ENCODE peak calls at places on chromosome 6, in seven cellular contexts. N, R, L, H, O, W and B are unnamed samples. For H3K4me1, the result is how much of the 10 kb centered on the place peaks cover.

GRCh38 chr6:32439708-32440214 is at the start of gene HLA-DRA:
- DNase-seq in L (peak), N (no peak), R (no peak), O (no peak), W (peak), H (no peak), B (peak)

GRCh38 chr6:158409451-158409850 is 97.2 kb downstream of the TULP4 start:
- DNase-seq in O (no peak), L (no peak), W (no peak), H (no peak), R (no peak), N (no peak), B (peak)

GRCh38 chr6:28811873-28812272 is 111.9 kb downstream of the TRIM27 start:
- DNase-seq in W (no peak), N (no peak), L (peak), R (no peak), H (no peak), O (no peak), B (no peak)

GRCh38 chr6:154478021-154478651 is 32.3 kb downstream of the CNKSR3 start:
- DNase-seq in L (no peak), H (peak), W (no peak), R (no peak), O (peak), N (peak), B (no peak)

GRCh38 chr6:48041894-48042293 is 69.1 kb downstream of the PTCHD4 start:
- DNase-seq in W (no peak), O (no peak), H (no peak), L (no peak), R (no peak), N (no peak), B (no peak)

GRCh38 chr6:11999245-11999644 is 12.9 kb upstream of the HIVEP1 start:
- DNase-seq in N (no peak), W (no peak), O (no peak), R (no peak), H (no peak), L (no peak), B (no peak)

GRCh38 chr6:105834548-105834947 is 251.6 kb upstream of the PRDM1 start:
- DNase-seq in O (no peak), N (no peak), R (no peak), H (no peak), W (no peak), L (no peak), B (no peak)

GRCh38 chr6:49522710-49523593 is 23.2 kb downstream of the GLYATL3 start:
- DNase-seq in H (no peak), O (no peak), W (no peak), N (no peak), L (peak), R (peak), B (peak)

GRCh38 chr6:33995046-33995872 is 150.6 kb downstream of the GRM4 start:
- DNase-seq in R (peak), N (no peak), L (peak), O (no peak), W (no peak), H (no peak), B (peak)

GRCh38 chr6:156780117-156780641 is 3.0 kb downstream of the ARID1B start:
- DNase-seq in L (peak), H (no peak), N (peak), O (no peak), W (peak), R (peak), B (peak)

GRCh38 chr6:131657630-131658111 is 20.6 kb downstream of the ENPP3 start:
- DNase-seq in R (no peak), L (no peak), W (no peak), H (no peak), N (no peak), O (no peak), B (no peak)

GRCh38 chr6:127058027-127058426 is 60.4 kb upstream of the RSPO3 start:
- DNase-seq in N (no peak), H (no peak), L (no peak), O (no peak), W (no peak), R (no peak), B (no peak)

GRCh38 chr6:89353702-89354392 is 1.3 kb upstream of the UBE2J1 start:
- DNase-seq in O (no peak), W (no peak), R (no peak), L (no peak), H (no peak), N (no peak), B (no peak)

GRCh38 chr6:132065556-132065955 is 114.4 kb upstream of the CCN2 start:
- DNase-seq in R (no peak), L (no peak), O (no peak), W (no peak), H (no peak), N (no peak), B (no peak)

GRCh38 chr6:5994234-5994998 is 12.3 kb downstream of the NRN1 start:
- DNase-seq in O (no peak), N (no peak), W (no peak), H (no peak), R (no peak), L (no peak), B (no peak)

GRCh38 chr6:100726741-100727140 is 154.4 kb downstream of the ASCC3 start:
- DNase-seq in H (no peak), L (no peak), N (no peak), O (no peak), W (no peak), R (no peak), B (no peak)

GRCh38 chr6:32327103-32327502 is 44.6 kb downstream of the TSBP1 start:
- DNase-seq in R (no peak), H (no peak), O (no peak), L (no peak), N (no peak), W (no peak), B (no peak)

GRCh38 chr6:149859368-149859767 is 4.8 kb downstream of the LRP11 start:
- DNase-seq in H (no peak), R (no peak), L (peak), O (no peak), N (no peak), W (no peak), B (no peak)

GRCh38 chr6:95364016-95364604 is 213.2 kb upstream of the MANEA start:
- DNase-seq in O (no peak), W (no peak), H (no peak), L (no peak), R (no peak), N (no peak), B (peak)

GRCh38 chr6:151962246-151962846 is 154.9 kb downstream of the ESR1 start:
- DNase-seq in H (no peak), O (no peak), N (no peak), L (peak), R (no peak), W (peak), B (no peak)

GRCh38 chr6:11309947-11310665 is 77.6 kb upstream of the NEDD9 start:
- DNase-seq in O (peak), N (no peak), W (no peak), H (no peak), L (no peak), R (no peak), B (no peak)

GRCh38 chr6:138028893-138029292 is 78.3 kb downstream of the PERP start:
- DNase-seq in H (no peak), R (no peak), O (no peak), L (no peak), N (no peak), W (no peak), B (no peak)

GRCh38 chr6:122151066-122151465 is 248.4 kb upstream of the HSF2 start:
- DNase-seq in H (no peak), N (no peak), R (no peak), L (no peak), O (no peak), W (no peak), B (no peak)

GRCh38 chr6:18326980-18327379 is 60.2 kb upstream of the RNF144B start:
- DNase-seq in L (no peak), O (no peak), W (no peak), N (no peak), R (no peak), H (no peak), B (no peak)

GRCh38 chr6:27755768-27756167 is 156.4 kb downstream of the OR2B2 start:
- DNase-seq in N (no peak), R (no peak), H (no peak), O (no peak), W (no peak), L (no peak), B (no peak)

GRCh38 chr6:25278557-25278913 is 639 bp upstream of the CARMIL1 start:
- DNase-seq in W (no peak), N (no peak), H (no peak), R (no peak), L (no peak), O (no peak), B (no peak)

GRCh38 chr6:39231844-39232243 is 2.6 kb upstream of the KCNK5 start:
- DNase-seq in W (no peak), R (no peak), L (no peak), H (no peak), N (no peak), O (no peak), B (no peak)

GRCh38 chr6:159023893-159024292 is 20.9 kb downstream of the TAGAP start:
- DNase-seq in L (no peak), O (no peak), W (no peak), H (no peak), R (no peak), N (no peak), B (no peak)

GRCh38 chr6:136087986-136088385 is 162.1 kb downstream of the MTFR2 start:
- DNase-seq in O (no peak), W (no peak), H (no peak), L (no peak), R (no peak), N (no peak), B (no peak)

GRCh38 chr6:113944701-113945100 is 26.2 kb downstream of the HDAC2 start:
- DNase-seq in N (no peak), O (no peak), L (no peak), R (no peak), H (no peak), W (no peak), B (no peak)

GRCh38 chr6:166419268-166419667 is 36.5 kb upstream of the MPC1 start:
- DNase-seq in W (peak), N (no peak), O (no peak), R (peak), H (no peak), L (no peak), B (peak)

GRCh38 chr6:122063090-122063489 is 336.4 kb upstream of the HSF2 start:
- DNase-seq in L (no peak), N (no peak), W (no peak), R (no peak), H (no peak), O (no peak), B (no peak)

GRCh38 chr6:140560671-140561070 is 1186.2 kb upstream of the CITED2 start:
- DNase-seq in N (no peak), R (no peak), L (no peak), W (no peak), H (no peak), O (no peak), B (no peak)
- H3K4me1 ChIP-seq in N (under half), R (under half), L (under half), W (under half), H (under half), O (under half), B (under half)

DNA sequence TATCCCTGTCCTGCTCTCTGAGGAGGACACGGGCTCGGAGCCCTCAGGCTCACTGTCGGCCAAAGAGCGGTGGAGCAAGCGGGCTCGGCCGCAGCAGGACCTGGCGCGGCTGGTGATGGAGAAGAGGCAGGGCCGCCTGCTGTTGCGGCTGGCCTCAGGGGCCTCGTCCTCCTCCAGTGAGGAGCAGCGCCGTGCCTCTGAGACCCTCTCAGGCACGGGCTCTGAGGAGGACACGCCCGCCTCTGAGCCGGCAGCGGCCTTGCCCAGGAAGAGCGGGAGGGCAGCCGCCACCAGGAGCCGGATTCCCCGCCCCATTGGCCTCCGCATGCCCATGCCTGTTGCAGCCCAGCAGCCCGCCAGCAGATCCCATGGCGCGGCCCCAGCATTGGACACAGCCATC is 14.2 kb upstream of the SLC22A7 start:
- DNase-seq in R (no peak), W (no peak), O (no peak), H (no peak), N (no peak), L (no peak), B (no peak)
- H3K4me3 ChIP-seq in R (no peak), W (no peak), O (no peak), H (no peak), N (no peak), L (no peak), B (no peak)

GRCh38 chr6:7161253-7161623 is 53.5 kb downstream of the RREB1 start:
- DNase-seq in R (no peak), W (no peak), H (no peak), O (no peak), N (no peak), L (no peak), B (no peak)
- H3K4me1 ChIP-seq in R (half or more), W (under half), H (half or more), O (half or more), N (under half), L (under half), B (under half)

GRCh38 chr6:110471966-110472365 is 4.4 kb downstream of the SLC22A16 start:
- DNase-seq in O (no peak), N (no peak), W (no peak), L (no peak), R (no peak), H (no peak), B (no peak)

GRCh38 chr6:110475255-110475654 is 1.2 kb downstream of the SLC22A16 start:
- DNase-seq in R (no peak), W (no peak), H (peak), O (peak), N (peak), L (no peak), B (no peak)

GRCh38 chr6:110472739-110473138 is 3.7 kb downstream of the SLC22A16 start:
- DNase-seq in L (no peak), O (no peak), N (no peak), R (no peak), H (no peak), W (no peak), B (no peak)

GRCh38 chr6:110474500-110474899 is 1.9 kb downstream of the SLC22A16 start:
- DNase-seq in H (no peak), R (no peak), O (no peak), W (no peak), L (no peak), N (no peak), B (no peak)

DNA sequence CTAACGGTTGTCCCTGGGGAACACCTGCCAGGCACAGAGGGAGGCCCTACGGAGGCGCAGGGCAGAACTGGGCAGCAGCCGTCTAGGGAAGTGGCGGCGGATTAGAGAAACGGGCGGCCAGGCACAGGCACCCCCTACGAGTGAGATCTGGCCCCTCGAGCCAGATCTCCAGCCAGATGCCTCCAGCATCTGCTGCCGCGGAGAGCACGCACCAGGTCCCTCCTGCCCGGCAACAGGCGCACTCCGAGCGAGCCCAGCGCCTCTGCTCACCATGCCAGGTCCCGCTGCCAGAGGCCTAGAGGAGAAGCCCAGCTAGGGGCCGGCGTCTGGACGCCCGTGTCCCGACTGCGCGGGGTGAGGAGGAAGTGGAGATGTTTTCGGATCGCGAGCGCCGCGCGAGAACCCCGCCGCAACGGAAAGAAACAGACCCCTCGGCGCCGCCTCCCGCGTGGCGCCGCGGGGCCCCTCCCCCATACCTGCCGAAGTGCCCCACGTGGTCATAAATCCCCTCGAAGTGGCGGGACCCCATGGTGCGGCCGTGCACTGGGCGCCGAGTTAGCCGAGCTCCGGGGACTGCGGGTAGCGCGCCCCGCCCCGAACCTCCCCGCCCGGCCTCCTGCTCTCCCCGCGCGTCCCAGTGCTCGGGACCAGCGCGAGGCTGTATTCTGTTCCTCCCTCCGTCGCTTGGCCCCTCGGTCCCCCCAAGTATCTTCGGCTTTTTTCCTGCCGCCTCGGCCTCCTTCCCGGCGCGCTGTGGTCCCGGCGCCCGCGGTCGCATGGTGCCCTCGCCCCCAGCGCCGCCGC is at the start of gene SLC22A16:
- DNase-seq in O (peak), N (no peak), H (peak), W (no peak), L (no peak), R (no peak), B (no peak)
- H3K4me3 ChIP-seq in O (peak), N (peak), H (peak), W (no peak), L (no peak), R (no peak), B (no peak)

GRCh38 chr6:144344651-144345050 is 59.5 kb downstream of the UTRN start:
- DNase-seq in L (no peak), R (no peak), O (no peak), N (no peak), W (peak), H (no peak), B (no peak)
- H3K4me1 ChIP-seq in L (under half), R (under half), O (half or more), N (under half), W (half or more), H (half or more), B (under half)